ENCODE peak calls at places on chromosomes 6 and 20, in four cellular contexts. C, L, H and V are unnamed samples.

GRCh38 chr6:69887714-69888345 is 21.5 kb downstream of the COL19A1 start:
- DNase-seq in C (peak), L (no peak), H (no peak), V (no peak)

GRCh38 chr20:38057351-38057972 is 23.9 kb downstream of the RPRD1B start:
- DNase-seq in C (peak), L (peak), H (peak), V (peak)

GRCh38 chr6:35487653-35488516 is 9.0 kb downstream of the TEAD3 start:
- DNase-seq in C (no peak), L (peak), H (peak), V (peak)

GRCh38 chr6:27791182-27791939 is 120.8 kb downstream of the OR2B2 start:
- DNase-seq in C (peak), L (peak), H (peak), V (peak)

GRCh38 chr20:37649017-37649416 is 44.8 kb upstream of the CTNNBL1 start:
- DNase-seq in C (no peak), L (no peak), H (no peak), V (no peak)

GRCh38 chr20:36183155-36183944 is 28.8 kb downstream of the EPB41L1 start:
- DNase-seq in C (no peak), L (no peak), H (no peak), V (no peak)

GRCh38 chr6:167825759-167826229 is 917 bp upstream of the AFDN start:
- DNase-seq in C (peak), L (no peak), H (peak), V (peak)

GRCh38 chr6:141103246-141103645 is 1029.5 kb upstream of the GJE1 start:
- DNase-seq in C (no peak), L (peak), H (no peak), V (no peak)

GRCh38 chr6:72461144-72461543 is 160.7 kb upstream of the KCNQ5 start:
- DNase-seq in C (no peak), L (peak), H (no peak), V (no peak)

GRCh38 chr6:170151235-170152110 is 139.4 kb downstream of the DLL1 start:
- DNase-seq in C (peak), L (no peak), H (no peak), V (no peak)

GRCh38 chr6:71181565-71181964 is 107.0 kb upstream of the OGFRL1 start:
- DNase-seq in C (peak), L (peak), H (peak), V (peak)

GRCh38 chr6:26389349-26389799 is 6.5 kb downstream of the BTN2A2 start:
- DNase-seq in C (peak), L (no peak), H (no peak), V (no peak)

GRCh38 chr6:110625883-110626282 is 149.5 kb upstream of the SLC22A16 start:
- DNase-seq in C (no peak), L (peak), H (no peak), V (no peak)

GRCh38 chr6:158334534-158334933 is 22.3 kb downstream of the TULP4 start:
- DNase-seq in C (no peak), L (no peak), H (no peak), V (no peak)

GRCh38 chr6:149473080-149474052 is 11.4 kb downstream of the ZC3H12D start:
- DNase-seq in C (no peak), L (no peak), H (no peak), V (no peak)

GRCh38 chr6:52574709-52575489 is 2.0 kb downstream of the TRAM2 start:
- DNase-seq in C (no peak), L (no peak), H (no peak), V (peak)

GRCh38 chr20:53413188-53413631 is 180.4 kb downstream of the ZNF217 start:
- DNase-seq in C (peak), L (no peak), H (peak), V (peak)

GRCh38 chr6:20790032-20790791 is 256.0 kb downstream of the CDKAL1 start:
- DNase-seq in C (no peak), L (no peak), H (no peak), V (peak)

GRCh38 chr6:82836022-82836575 is 229.5 kb downstream of the UBE3D start:
- DNase-seq in C (peak), L (no peak), H (peak), V (peak)

GRCh38 chr20:46752639-46753235 is 43.3 kb downstream of the SLC2A10 start:
- DNase-seq in C (peak), L (peak), H (peak), V (peak)

GRCh38 chr6:56803594-56803993 is 151.3 kb upstream of the BEND6 start:
- DNase-seq in C (no peak), L (peak), H (no peak), V (no peak)

GRCh38 chr6:129635396-129636164 is 74.4 kb downstream of the ARHGAP18 start:
- DNase-seq in C (no peak), L (peak), H (no peak), V (no peak)

GRCh38 chr20:4717816-4718215 is 3.9 kb upstream of the PRND start:
- DNase-seq in C (peak), L (no peak), H (no peak), V (no peak)

GRCh38 chr20:63963784-63964301 is 5.9 kb downstream of the ZNF512B start:
- DNase-seq in C (no peak), L (no peak), H (no peak), V (no peak)

GRCh38 chr20:53296451-53297153 is 297.0 kb downstream of the ZNF217 start:
- DNase-seq in C (no peak), L (no peak), H (no peak), V (no peak)

GRCh38 chr6:9566096-9566495 is 848.8 kb downstream of the TFAP2A start:
- DNase-seq in C (no peak), L (no peak), H (no peak), V (no peak)

GRCh38 chr6:37200085-37200484 is 30.1 kb downstream of the PIM1 start:
- DNase-seq in C (no peak), L (no peak), H (no peak), V (no peak)

GRCh38 chr20:10521068-10521834 is 86.1 kb downstream of the SLX4IP start:
- DNase-seq in C (no peak), L (peak), H (no peak), V (no peak)

GRCh38 chr6:151806757-151807512 is 547 bp upstream of the ESR1 start:
- DNase-seq in C (no peak), L (no peak), H (no peak), V (no peak)

GRCh38 chr6:114785235-114786127 is 442.7 kb upstream of the HS3ST5 start:
- DNase-seq in C (peak), L (no peak), H (no peak), V (no peak)

GRCh38 chr6:139257291-139257690 is 34.5 kb downstream of the TXLNB start:
- DNase-seq in C (no peak), L (no peak), H (no peak), V (no peak)

GRCh38 chr6:31453259-31453658 is 44.7 kb upstream of the MICB start:
- DNase-seq in C (no peak), L (no peak), H (no peak), V (no peak)

GRCh38 chr6:160013987-160014868 is 45.3 kb downstream of the IGF2R start:
- DNase-seq in C (no peak), L (peak), H (no peak), V (no peak)

GRCh38 chr6:5749016-5749665 is 257.6 kb downstream of the NRN1 start:
- DNase-seq in C (no peak), L (no peak), H (no peak), V (no peak)
- H2BK120ac ChIP-seq in C (no peak), L (no peak), H (no peak), V (no peak)

DNA sequence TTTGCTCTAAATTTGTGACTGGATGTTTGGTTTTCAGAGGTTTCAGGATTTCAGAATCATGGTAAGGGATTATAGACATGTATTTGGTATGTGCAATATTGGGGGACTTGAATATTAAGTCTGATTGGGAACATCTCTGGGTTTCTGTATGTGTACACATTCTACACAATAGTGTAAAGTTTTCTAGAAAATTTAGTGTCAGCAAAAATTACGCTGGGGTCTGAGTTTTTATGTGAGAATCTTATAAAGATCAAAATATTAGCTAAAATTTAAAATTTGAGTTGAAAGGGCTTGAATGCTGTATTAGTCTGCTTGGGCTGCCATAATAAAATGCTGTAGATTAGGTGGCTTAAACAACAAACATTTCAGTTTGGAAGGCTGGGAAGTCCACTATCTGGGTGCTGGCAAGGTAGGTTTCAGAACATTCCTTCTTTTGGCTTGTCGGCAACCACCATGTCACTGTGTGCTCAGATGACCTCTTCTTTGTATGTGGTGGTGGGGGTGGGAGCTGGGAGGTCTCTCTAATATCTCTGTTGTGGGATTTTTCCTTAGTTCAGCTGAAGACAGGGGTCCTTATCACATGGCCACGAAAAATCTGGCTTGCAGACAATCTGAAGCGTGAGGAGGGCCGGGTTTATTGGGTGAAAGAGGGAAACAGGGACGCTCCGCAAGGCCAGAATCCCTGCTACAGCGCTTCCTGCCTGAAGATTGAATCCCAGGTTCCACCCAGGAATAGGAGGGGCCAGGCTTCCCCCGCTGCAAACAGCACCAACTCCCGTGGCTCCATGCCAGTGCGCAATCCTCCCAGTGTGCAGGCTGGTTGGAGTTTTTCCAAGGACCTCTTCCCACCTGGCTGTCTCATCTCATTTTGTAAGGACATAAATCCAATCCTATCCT is 299.7 kb downstream of the PLCB1 start:
- DNase-seq in C (peak), L (no peak), H (peak), V (no peak)
- H2BK120ac ChIP-seq in C (no peak), L (no peak), H (no peak), V (no peak)

DNA sequence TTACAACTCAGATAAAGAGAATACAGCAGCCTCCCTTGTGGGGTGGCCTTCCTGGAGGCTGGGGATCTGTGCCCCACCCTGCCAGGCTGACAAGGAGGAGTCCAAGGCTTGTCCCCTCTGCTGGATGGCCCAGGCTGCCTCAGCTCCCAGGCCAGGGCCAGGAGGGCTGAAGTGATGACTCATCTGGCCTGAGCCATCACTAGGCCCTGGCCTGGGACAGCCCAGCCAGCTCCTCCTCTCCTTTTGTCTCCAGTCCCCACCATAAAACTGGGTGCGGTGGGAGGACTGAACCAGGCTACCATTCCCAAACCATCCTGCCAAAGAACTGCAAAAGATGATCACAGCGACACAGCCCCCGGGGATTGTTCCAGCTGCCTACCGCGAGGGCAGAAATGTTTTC is 15.0 kb downstream of the GRM4 start:
- DNase-seq in C (peak), L (no peak), H (no peak), V (no peak)
- H2BK120ac ChIP-seq in C (no peak), L (no peak), H (no peak), V (no peak)

DNA sequence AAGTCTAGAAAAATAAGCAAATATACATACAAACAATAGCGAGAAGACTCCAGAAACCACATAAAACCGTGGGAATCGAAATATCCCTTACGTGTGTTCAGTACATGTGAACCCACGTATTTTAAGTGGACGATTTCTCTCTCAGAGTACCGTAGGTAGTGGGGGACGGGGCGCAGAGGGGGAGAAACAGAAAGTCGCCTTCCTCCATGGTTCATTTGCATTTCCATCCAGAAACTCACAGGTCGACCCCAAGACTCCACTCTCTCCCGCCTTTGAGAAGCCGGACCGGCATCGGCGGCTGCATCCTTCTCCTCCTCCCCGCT is 538 bp upstream of the ENPP1 start:
- DNase-seq in C (no peak), L (no peak), H (no peak), V (no peak)
- H2BK120ac ChIP-seq in C (no peak), L (peak), H (no peak), V (no peak)

DNA sequence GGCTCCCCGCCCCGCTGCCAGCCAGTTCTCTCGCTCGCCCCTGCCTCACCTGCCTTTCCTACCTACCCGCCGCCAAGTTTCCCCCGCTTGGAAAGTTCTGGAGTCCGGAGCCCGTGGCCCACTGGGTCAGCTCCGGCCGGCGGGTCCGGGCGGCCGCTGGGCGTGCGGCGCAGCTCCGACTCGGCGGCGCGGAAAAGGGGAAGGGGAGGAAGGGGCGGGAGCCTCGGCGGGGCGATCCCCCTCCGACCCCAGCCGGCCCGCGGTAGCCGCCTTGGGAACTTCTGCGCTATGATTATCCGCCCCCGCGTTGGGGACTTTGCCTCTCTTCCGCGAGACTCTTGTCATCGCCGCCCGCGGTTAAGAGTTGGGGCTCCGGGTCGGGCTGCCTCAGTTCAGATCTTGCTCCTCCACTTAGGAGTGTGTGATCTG is 31.0 kb downstream of the SF3B5 start:
- DNase-seq in C (peak), L (no peak), H (peak), V (peak)
- H2BK120ac ChIP-seq in C (no peak), L (no peak), H (no peak), V (no peak)

GRCh38 chr6:22248513-22249308 is 48.1 kb downstream of the PRL start:
- DNase-seq in C (peak), L (peak), H (no peak), V (peak)
- H2BK120ac ChIP-seq in C (peak), L (peak), H (no peak), V (no peak)